ENCODE peak calls at places on chromosomes 4 and X, in six cellular contexts. B, V, D, A, X and G are unnamed samples.
A peak's percentile ranks its signal among the peaks of the same experiment; 100 is the strongest.

GRCh38 chr4:1030559-1030958 is 19.1 kb downstream of the FGFRL1 start:
- DNase-seq in B (no peak), V (peak; percentile 20), D (no peak), A (no peak), X (no peak), G (no peak)

GRCh38 chrX:118536204-118536603 is 40.6 kb downstream of the DOCK11 start:
- DNase-seq in B (no peak), V (no peak), D (no peak), A (no peak), X (no peak), G (no peak)

GRCh38 chr4:128862608-128863313 is 53.3 kb downstream of the JADE1 start:
- DNase-seq in B (no peak), V (no peak), D (no peak), A (no peak), X (no peak), G (no peak)

GRCh38 chrX:40570346-40571093 is 10.2 kb upstream of the ATP6AP2 start:
- DNase-seq in B (no peak), V (no peak), D (no peak), A (no peak), X (no peak), G (no peak)

GRCh38 chr4:115126487-115126886 is 13.1 kb upstream of the NDST4 start:
- DNase-seq in B (no peak), V (no peak), D (no peak), A (no peak), X (no peak), G (no peak)

GRCh38 chrX:47061238-47061919 is 16.9 kb upstream of the RGN start:
- DNase-seq in B (no peak), V (no peak), D (no peak), A (no peak), X (no peak), G (no peak)

GRCh38 chr4:73308286-73308685 is 49.7 kb upstream of the ANKRD17 start:
- DNase-seq in B (peak; percentile 55), V (peak; percentile 34), D (peak; percentile 36), A (no peak), X (no peak), G (peak; percentile 25)

GRCh38 chrX:17968367-17968766 is 107.3 kb upstream of the RAI2 start:
- DNase-seq in B (no peak), V (no peak), D (no peak), A (no peak), X (no peak), G (no peak)

GRCh38 chrX:22526339-22526738 is 253.6 kb downstream of the CBLL2 start:
- DNase-seq in B (peak; percentile 67), V (no peak), D (no peak), A (no peak), X (no peak), G (peak; percentile 63)

GRCh38 chr4:2858451-2859217 is 15.0 kb downstream of the ADD1 start:
- DNase-seq in B (peak; percentile 47), V (no peak), D (peak; percentile 94), A (no peak), X (no peak), G (peak; percentile 57)

GRCh38 chr4:4386736-4387392 is at the start of gene NSG1:
- DNase-seq in B (peak; percentile 58), V (peak; percentile 53), D (peak; percentile 27), A (no peak), X (no peak), G (peak; percentile 9)

GRCh38 chr4:105520819-105521790 is 31.3 kb upstream of the ARHGEF38 start:
- DNase-seq in B (peak; percentile 66), V (peak; percentile 39), D (peak; percentile 50), A (no peak), X (no peak), G (peak; percentile 33)

GRCh38 chr4:95524184-95524583 is 24.6 kb downstream of the UNC5C start:
- DNase-seq in B (no peak), V (no peak), D (no peak), A (no peak), X (no peak), G (no peak)

GRCh38 chr4:4386296-4386735 is 586 bp upstream of the NSG1 start:
- DNase-seq in B (peak; percentile 48), V (peak; percentile 66), D (no peak), A (no peak), X (no peak), G (no peak)

GRCh38 chr4:7820031-7820825 is 119.4 kb downstream of the AFAP1 start:
- DNase-seq in B (no peak), V (no peak), D (peak; percentile 46), A (no peak), X (no peak), G (no peak)

GRCh38 chrX:124203311-124203710 is 129.1 kb upstream of the TEX13D start:
- DNase-seq in B (no peak), V (no peak), D (no peak), A (no peak), X (no peak), G (no peak)

GRCh38 chrX:129755779-129756650 is 17.2 kb downstream of the XPNPEP2 start:
- DNase-seq in B (no peak), V (peak; percentile 66), D (no peak), A (no peak), X (no peak), G (no peak)

GRCh38 chr4:170259631-170260153 is 169.9 kb upstream of the AADAT start:
- DNase-seq in B (peak; percentile 76), V (peak; percentile 88), D (peak; percentile 73), A (no peak), X (peak; percentile 21), G (peak; percentile 74)

GRCh38 chr4:139177049-139177887 is at the start of gene ELF2:
- DNase-seq in B (peak; percentile 87), V (peak; percentile 91), D (peak; percentile 92), A (peak; percentile 96), X (peak; percentile 90), G (peak; percentile 88)

GRCh38 chr4:73066928-73067327 is 2.6 kb downstream of the COX18 start:
- DNase-seq in B (no peak), V (no peak), D (no peak), A (no peak), X (no peak), G (no peak)

GRCh38 chr4:86670739-86671138 is 76.6 kb downstream of the PTPN13 start:
- DNase-seq in B (peak; percentile 84), V (no peak), D (peak; percentile 62), A (no peak), X (no peak), G (peak; percentile 53)

GRCh38 chrX:21741869-21742701 is 15.8 kb downstream of the SMPX start:
- DNase-seq in B (no peak), V (no peak), D (no peak), A (no peak), X (no peak), G (no peak)

GRCh38 chrX:110669572-110669971 is 126.0 kb downstream of the CHRDL1 start:
- DNase-seq in B (no peak), V (no peak), D (no peak), A (no peak), X (no peak), G (no peak)

GRCh38 chr4:62410371-62411003 is 1210.4 kb downstream of the ADGRL3 start:
- DNase-seq in B (no peak), V (no peak), D (no peak), A (no peak), X (no peak), G (no peak)

GRCh38 chr4:4860803-4861591 is 1.5 kb downstream of the MSX1 start:
- DNase-seq in B (peak; percentile 31), V (no peak), D (peak; percentile 30), A (no peak), X (no peak), G (peak; percentile 54)

GRCh38 chrX:154380153-154380552 is 1.1 kb downstream of the EMD start:
- DNase-seq in B (no peak), V (no peak), D (no peak), A (no peak), X (no peak), G (no peak)

GRCh38 chrX:80022363-80023031 is 7.9 kb downstream of the TBX22 start:
- DNase-seq in B (no peak), V (no peak), D (no peak), A (no peak), X (no peak), G (no peak)
- H3K4me3 ChIP-seq in B (no peak overlapping the region), V (no peak overlapping the region), D (no peak overlapping the region), A (peak overlapping the region; percentile 46), X (no peak overlapping the region), G (no peak overlapping the region)

DNA sequence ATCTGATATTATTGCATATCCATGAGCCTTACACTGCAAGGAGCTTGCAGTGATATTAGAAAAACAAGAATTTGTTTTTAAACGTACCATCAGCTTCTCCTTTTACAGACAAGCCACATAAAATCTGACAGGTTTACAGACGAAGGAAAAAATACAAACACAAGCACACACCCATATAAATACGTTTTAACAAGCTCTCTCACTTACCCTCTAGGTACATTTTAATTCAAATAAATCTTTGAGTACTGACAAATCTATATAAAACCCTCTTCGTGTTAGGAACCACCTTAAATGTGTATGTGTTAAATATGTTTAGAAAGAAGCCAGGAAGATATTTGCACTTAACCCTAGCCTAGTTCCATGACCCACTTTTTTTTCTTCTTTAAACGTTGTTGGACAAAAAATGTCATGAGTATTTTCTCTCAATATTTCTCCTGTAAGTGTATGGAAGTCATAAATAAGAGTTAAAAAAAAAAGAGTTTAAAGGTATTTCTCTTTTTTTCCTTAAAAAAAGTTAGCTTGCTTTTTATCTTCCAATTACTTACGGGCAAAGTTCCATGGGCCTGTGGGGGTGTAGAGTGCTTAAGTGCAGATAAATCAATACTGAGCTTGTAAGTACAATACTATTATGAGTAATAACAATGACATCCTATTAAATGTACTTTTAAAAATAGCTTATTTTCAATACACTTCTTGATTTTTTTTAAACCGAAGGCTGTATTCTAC is 1.5 kb downstream of the ARAP2 start:
- DNase-seq in B (no peak), V (no peak), D (peak; percentile 5), A (no peak), X (no peak), G (no peak)
- TF ChIP-seq CTCF in B (no peak), V (no peak), D (no peak), A (no peak), X (no peak), G (no peak)

GRCh38 chrX:121298499-121298898 is 251.1 kb downstream of the GLUD2 start:
- DNase-seq in B (no peak), V (no peak), D (no peak), A (no peak), X (no peak), G (no peak)
- H3K4me3 ChIP-seq in B (no peak overlapping the region), V (no peak overlapping the region), D (no peak overlapping the region), A (no peak overlapping the region), X (no peak overlapping the region), G (no peak overlapping the region)

DNA sequence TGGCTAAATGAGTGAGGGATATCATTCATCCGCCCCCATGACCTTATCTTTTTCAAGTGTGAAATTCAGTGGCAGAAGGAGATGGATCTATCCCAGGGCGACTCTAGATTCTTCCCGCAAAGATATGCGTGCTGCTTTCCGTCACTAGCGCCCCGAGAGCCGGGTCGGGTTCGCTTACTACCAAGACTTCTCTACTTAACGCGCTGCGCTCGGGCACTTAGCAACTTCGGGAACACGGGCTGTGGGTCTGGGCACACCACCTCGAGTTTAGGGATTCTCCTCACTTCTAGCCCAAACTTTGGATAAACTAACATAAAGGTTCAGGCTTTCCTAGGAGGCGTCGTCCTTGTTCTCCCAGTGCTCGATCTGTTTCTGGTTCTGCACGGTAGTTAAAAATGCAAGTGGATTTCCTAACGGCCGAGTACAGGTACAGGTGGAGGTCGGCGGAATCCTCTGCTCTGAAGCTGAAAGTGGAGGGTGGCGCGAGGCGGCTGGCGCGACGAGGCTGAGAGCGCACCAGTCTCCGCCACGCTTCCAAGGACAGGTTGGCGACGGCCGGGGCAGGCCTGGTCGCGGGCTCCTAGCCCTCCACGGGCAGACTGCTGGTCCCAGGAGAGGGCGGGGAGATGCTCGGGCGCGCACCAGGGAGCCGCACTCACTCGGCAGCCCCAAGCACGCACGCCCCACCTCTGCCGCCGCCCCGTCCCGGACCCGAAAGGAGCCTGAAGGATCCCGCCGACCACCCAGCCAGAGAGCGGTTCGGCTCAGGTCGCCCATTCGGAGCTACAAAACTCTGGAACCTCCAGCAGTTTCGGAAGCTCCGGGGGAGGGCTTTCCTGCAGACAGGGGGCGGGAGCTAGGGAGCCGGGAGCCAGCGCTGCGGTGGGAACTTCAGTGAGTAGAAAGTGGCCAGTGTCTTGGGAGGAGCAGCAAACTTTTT is 100.8 kb upstream of the TENM3 start:
- DNase-seq in B (peak; percentile 32), V (no peak), D (peak; percentile 30), A (no peak), X (no peak), G (peak; percentile 62)
- TF ChIP-seq CTCF in B (no peak), V (no peak), D (no peak), A (no peak), X (peak; percentile 9), G (peak; percentile 24)